ENCODE peak calls at places on chromosome 21, in ten cellular contexts. U, X, Z, G, T, P, V, L, S and I are unnamed samples.

GRCh38 chr21:30223596-30223995 is 7.7 kb upstream of the CLDN8 start:
- DNase-seq in U (no peak), L (no peak), G (no peak), X (no peak), S (no peak), V (no peak), Z (no peak), T (no peak), P (no peak), I (no peak)

GRCh38 chr21:44398499-44398898 is 45.1 kb downstream of the TRPM2 start:
- DNase-seq in U (no peak), L (no peak), G (no peak), T (no peak), X (no peak), Z (no peak), V (no peak), P (no peak), S (no peak), I (no peak)

GRCh38 chr21:35090403-35090802 is 41.3 kb upstream of the RUNX1 start:
- DNase-seq in P (no peak), Z (no peak), G (no peak), X (no peak), L (no peak), U (no peak), S (no peak), V (no peak), T (no peak), I (no peak)

GRCh38 chr21:17925900-17926299 is 106.7 kb upstream of the C21orf91 start:
- DNase-seq in Z (no peak), G (no peak), U (peak), X (no peak), P (no peak), L (peak), V (peak), T (peak), S (no peak), I (peak)

GRCh38 chr21:31781737-31782136 is 49.8 kb upstream of the SCAF4 start:
- DNase-seq in G (peak), L (no peak), Z (no peak), T (no peak), X (no peak), S (peak), U (peak), P (peak), V (no peak), I (peak)

GRCh38 chr21:33650230-33650629 is 7.9 kb downstream of the ITSN1 start:
- DNase-seq in L (no peak), V (no peak), X (no peak), U (no peak), P (no peak), Z (no peak), T (no peak), S (no peak), G (no peak), I (no peak)

GRCh38 chr21:33734818-33735217 is 92.5 kb downstream of the ITSN1 start:
- DNase-seq in X (no peak), V (no peak), P (no peak), G (no peak), Z (no peak), S (no peak), T (no peak), L (no peak), U (no peak), I (no peak)

GRCh38 chr21:16891821-16892220 is 621.0 kb upstream of the CXADR start:
- DNase-seq in S (no peak), P (no peak), X (no peak), Z (peak), G (peak), T (no peak), U (no peak), V (no peak), L (no peak), I (no peak)

GRCh38 chr21:44475266-44475665 is 20.0 kb downstream of the LRRC3 start:
- DNase-seq in U (no peak), V (no peak), P (no peak), X (no peak), L (no peak), Z (no peak), T (no peak), G (no peak), S (no peak), I (no peak)

GRCh38 chr21:37762606-37763005 is 153.7 kb downstream of the KCNJ6 start:
- DNase-seq in L (no peak), V (no peak), G (no peak), X (no peak), S (no peak), P (no peak), Z (no peak), T (no peak), U (no peak), I (no peak)